ENCODE peak calls at places on chromosomes 16 and 17, in nine cellular contexts. L is GM23248, Q is neural progenitor cell, N is hepatocyte, O is SK-N-SH, E is HCT116, B is OCI-LY7, H is PC-3, I is MM.1S. T is an unnamed sample.

GRCh38 chr17:74758846-74759163 is 10.4 kb downstream of the NHERF1 start:
- DNase-seq in B (no peak), I (peak; percentile 53), L (peak; percentile 62), O (peak; percentile 57), N (no peak), E (no peak), Q (no peak), H (peak; percentile 29), T (no peak)

GRCh38 chr16:49092704-49093103 is 188.9 kb downstream of the CBLN1 start:
- DNase-seq in I (no peak), O (no peak), E (no peak), N (no peak), H (peak; percentile 57), Q (no peak), L (no peak), B (no peak), T (no peak)

GRCh38 chr16:49346459-49346858 is 27.1 kb upstream of the C16orf78 start:
- DNase-seq in E (no peak), B (no peak), O (no peak), L (no peak), H (no peak), I (no peak), Q (no peak), N (no peak), T (no peak)

GRCh38 chr17:82101301-82101715 is 3.3 kb upstream of the FASN start:
- DNase-seq in I (no peak), L (no peak), E (no peak), Q (no peak), O (peak; percentile 82), B (peak; percentile 42), H (no peak), N (no peak), T (no peak)

GRCh38 chr17:8056976-8057625 is 18.2 kb downstream of the ALOX15B start:
- DNase-seq in H (peak; percentile 36), Q (no peak), B (no peak), L (no peak), O (no peak), E (no peak), N (no peak), I (no peak), T (no peak)

GRCh38 chr17:65022751-65023421 is 33.7 kb downstream of the GNA13 start:
- DNase-seq in E (peak; percentile 32), N (no peak), O (no peak), I (peak; percentile 26), B (no peak), H (peak; percentile 97), L (peak; percentile 69), Q (no peak), T (no peak)

GRCh38 chr16:46812781-46813555 is 18.0 kb downstream of the C16orf87 start:
- DNase-seq in E (no peak), H (peak; percentile 11), L (no peak), O (no peak), Q (no peak), I (no peak), B (no peak), N (no peak), T (no peak)

GRCh38 chr16:31182391-31182790 is 2.5 kb downstream of the FUS start:
- DNase-seq in L (peak; percentile 53), N (no peak), H (no peak), E (no peak), I (no peak), B (no peak), Q (no peak), O (no peak), T (no peak)

GRCh38 chr17:22695228-22695619 is 1002.9 kb downstream of the KCNJ18 start:
- DNase-seq in O (peak; percentile 26), E (no peak), H (no peak), Q (no peak), I (no peak), N (no peak), B (no peak), L (no peak), T (no peak)

GRCh38 chr16:80144191-80144590 is 396.6 kb upstream of the DYNLRB2 start:
- DNase-seq in O (no peak), Q (no peak), N (no peak), H (no peak), B (no peak), L (peak; percentile 32), E (no peak), I (peak; percentile 78), T (no peak)

GRCh38 chr17:57135748-57136342 is 50.8 kb downstream of the AKAP1 start:
- DNase-seq in L (no peak), E (no peak), O (peak; percentile 47), B (no peak), I (no peak), H (no peak), N (no peak), Q (no peak), T (no peak)

GRCh38 chr17:77666480-77666879 is 292.0 kb upstream of the TNRC6C start:
- DNase-seq in L (no peak), E (no peak), N (no peak), H (no peak), B (no peak), I (peak; percentile 24), O (no peak), Q (no peak), T (no peak)

GRCh38 chr16:55435387-55435786 is 43.6 kb upstream of the MMP2 start:
- DNase-seq in E (no peak), I (no peak), N (no peak), H (no peak), L (no peak), B (no peak), O (no peak), Q (no peak), T (no peak)

DNA sequence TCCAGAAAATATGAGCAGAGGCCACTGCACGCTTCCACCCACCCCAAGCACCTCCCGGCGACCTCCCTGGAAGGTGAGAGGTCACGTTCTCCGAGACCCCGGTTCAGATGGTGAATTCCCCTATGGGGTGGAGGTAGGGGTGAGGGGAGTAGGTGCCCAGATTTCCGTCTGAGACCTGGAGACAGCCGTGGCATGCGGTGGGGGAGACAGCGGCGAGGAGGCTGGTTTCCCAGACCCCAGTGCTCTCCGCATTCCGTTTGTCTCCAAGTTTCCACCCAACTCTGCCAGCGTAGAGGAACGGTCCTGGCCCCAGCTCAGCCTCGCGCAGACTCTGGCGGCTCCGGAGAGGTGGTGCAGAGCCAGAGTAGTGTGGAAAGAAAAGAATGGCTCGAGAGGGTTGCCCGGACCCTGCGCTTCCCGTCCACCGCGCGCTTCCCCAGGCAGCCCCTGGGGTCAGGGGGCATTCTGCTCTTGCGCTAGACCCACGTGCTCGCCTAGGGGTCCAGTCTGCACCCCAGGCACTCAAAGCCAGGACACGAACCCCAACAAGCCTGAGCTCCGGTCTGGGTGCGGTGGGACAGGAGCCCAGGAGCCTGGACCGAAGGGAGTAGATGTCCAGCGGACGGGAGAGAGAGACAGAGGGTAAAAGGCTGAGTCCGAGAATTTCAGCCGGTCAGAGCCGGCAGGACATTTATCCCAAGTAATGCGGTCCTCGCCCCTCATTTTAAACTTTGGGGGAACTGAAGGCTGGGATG is 3.9 kb downstream of the PMP22 start:
- DNase-seq in B (no peak), E (no peak), H (peak; percentile 73), N (peak; percentile 76), Q (peak; percentile 85), I (no peak), L (peak; percentile 89), O (peak; percentile 81), T (peak; percentile 77)
- TF ChIP-seq EZH2phosphoT487 in B (no peak), E (no peak), H (no peak), N (no peak), Q (no peak), I (no peak), L (no peak), O (no peak), T (no peak)

GRCh38 chr17:21242780-21243515 is 10.3 kb downstream of the NATD1 start:
- DNase-seq in I (no peak), B (no peak), Q (no peak), H (no peak), N (no peak), L (no peak), O (no peak), E (no peak), T (no peak)
- H3K4me1 ChIP-seq in I (no peaks in the 10 kb centered on the region), B (peaks cover 12% of the 10 kb centered on the region), Q (peaks cover 28% of the 10 kb centered on the region), H (no peaks in the 10 kb centered on the region), N (no peaks in the 10 kb centered on the region), L (no peaks in the 10 kb centered on the region), O (no peaks in the 10 kb centered on the region), E (no peaks in the 10 kb centered on the region), T (peaks cover 10% of the 10 kb centered on the region)

DNA sequence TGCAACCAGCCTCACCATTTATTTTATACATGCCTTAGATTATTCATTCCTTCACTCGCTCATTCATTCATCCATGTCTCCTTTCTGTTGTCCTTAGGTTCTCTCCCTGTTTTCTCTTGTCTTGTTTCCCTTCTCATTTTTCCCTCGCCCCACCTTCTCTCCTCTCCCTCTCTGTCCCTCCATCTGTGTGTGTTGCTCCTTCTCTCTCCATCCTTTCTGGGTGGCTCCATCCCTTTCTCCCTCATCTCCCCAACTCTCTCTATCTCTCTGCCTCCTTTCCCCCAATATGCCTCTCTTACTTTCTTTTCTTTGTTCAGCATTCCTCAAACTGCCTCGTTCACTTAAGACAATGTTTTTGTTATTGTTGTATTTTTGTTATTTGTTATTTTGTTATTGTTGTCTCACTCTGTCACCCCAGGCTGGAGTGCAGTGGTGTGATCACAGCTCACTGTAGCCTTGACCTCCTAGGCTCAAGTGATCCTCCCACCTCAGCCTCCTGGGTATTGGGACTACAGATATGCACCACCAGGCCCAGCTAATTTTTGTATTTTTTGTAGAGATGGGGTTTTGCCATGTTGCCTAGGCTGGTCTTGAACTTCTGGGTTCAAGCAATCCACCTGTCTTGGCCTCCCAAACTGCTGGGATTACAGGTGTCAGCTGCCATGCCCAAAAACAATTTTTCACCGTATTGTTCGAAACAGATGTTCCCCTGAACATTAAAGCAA is 14.4 kb downstream of the SOCS1 start:
- DNase-seq in B (no peak), H (no peak), Q (no peak), N (no peak), E (no peak), I (no peak), L (no peak), O (no peak), T (no peak)
- TF ChIP-seq EZH2phosphoT487 in B (no peak), H (no peak), Q (no peak), N (no peak), E (no peak), I (no peak), L (no peak), O (no peak), T (no peak)

GRCh38 chr16:2028620-2029220 is 2.0 kb downstream of the NHERF2 start:
- DNase-seq in O (no peak), L (no peak), B (no peak), Q (no peak), E (no peak), N (no peak), H (no peak), I (no peak), T (no peak)

GRCh38 chr16:2029350-2029749 is 2.6 kb downstream of the NHERF2 start:
- DNase-seq in I (no peak), L (no peak), B (no peak), H (no peak), Q (no peak), N (no peak), O (no peak), E (no peak), T (peak; percentile 4)

GRCh38 chr16:2027024-2028010 is 615 bp downstream of the NHERF2 start:
- DNase-seq in N (no peak), B (peak; percentile 44), O (peak; percentile 72), Q (peak; percentile 48), E (no peak), I (peak; percentile 7), H (peak; percentile 43), L (peak; percentile 72), T (no peak)

GRCh38 chr16:2026461-2027023 is at the start of gene NHERF2:
- DNase-seq in B (no peak), O (peak; percentile 90), L (peak; percentile 53), Q (peak; percentile 74), I (peak; percentile 32), E (no peak), H (peak; percentile 37), N (peak; percentile 77), T (peak; percentile 53)

GRCh38 chr16:2028146-2028545 is 1.4 kb downstream of the NHERF2 start:
- DNase-seq in I (peak; percentile 5), Q (no peak), O (no peak), N (no peak), H (no peak), E (no peak), B (no peak), L (no peak), T (no peak)
- H3K4me1 ChIP-seq in I (peaks cover 8% of the 10 kb centered on the region), Q (peaks cover 6% of the 10 kb centered on the region), O (peaks cover 27% of the 10 kb centered on the region), N (peaks cover 34% of the 10 kb centered on the region), H (peaks cover 26% of the 10 kb centered on the region), E (peaks cover 19% of the 10 kb centered on the region), B (peaks cover 7% of the 10 kb centered on the region), L (peaks cover 6% of the 10 kb centered on the region), T (no peaks in the 10 kb centered on the region)